ENCODE peak calls at places on chromosomes 2 and 18, in six cellular contexts. One of them, this sample, is unnamed.

GRCh38 chr2:98508690-98509054 is 64.0 kb downstream of the INPP4A start:
- DNase-seq in posterior cingulate gyrus: no peak
- DNase-seq in activated naive CD4-positive, alpha-beta T cell: no peak
- DNase-seq in pulmonary artery endothelial cell: no peak
- DNase-seq in stimulated activated CD4-positive, alpha-beta T cell treated with anti-CD3 and anti-CD28 coated beads, Interleukin-1b, Interleukin-23, amount 100 ng/mL, for 1 hour: peak; percentile 31
- DNase-seq in H4: no peak
- DNase-seq in this sample: no peak

GRCh38 chr2:23399674-23400261 is 14.8 kb downstream of the KLHL29 start:
- DNase-seq in posterior cingulate gyrus: no peak
- DNase-seq in activated naive CD4-positive, alpha-beta T cell: no peak
- DNase-seq in pulmonary artery endothelial cell: no peak
- DNase-seq in stimulated activated CD4-positive, alpha-beta T cell treated with anti-CD3 and anti-CD28 coated beads, Interleukin-1b, Interleukin-23, amount 100 ng/mL, for 1 hour: no peak
- DNase-seq in H4: no peak
- DNase-seq in this sample: no peak

GRCh38 chr2:56239030-56239429 is 55.2 kb downstream of the CCDC85A start:
- DNase-seq in posterior cingulate gyrus: no peak
- DNase-seq in activated naive CD4-positive, alpha-beta T cell: no peak
- DNase-seq in pulmonary artery endothelial cell: no peak
- DNase-seq in stimulated activated CD4-positive, alpha-beta T cell treated with anti-CD3 and anti-CD28 coated beads, Interleukin-1b, Interleukin-23, amount 100 ng/mL, for 1 hour: no peak
- DNase-seq in H4: no peak
- DNase-seq in this sample: no peak

GRCh38 chr18:6222271-6222670 is 192.4 kb downstream of the L3MBTL4 start:
- DNase-seq in posterior cingulate gyrus: no peak
- DNase-seq in activated naive CD4-positive, alpha-beta T cell: no peak
- DNase-seq in pulmonary artery endothelial cell: no peak
- DNase-seq in stimulated activated CD4-positive, alpha-beta T cell treated with anti-CD3 and anti-CD28 coated beads, Interleukin-1b, Interleukin-23, amount 100 ng/mL, for 1 hour: no peak
- DNase-seq in H4: no peak
- DNase-seq in this sample: no peak

GRCh38 chr18:56315363-56315762 is 323.0 kb downstream of the TXNL1 start:
- DNase-seq in posterior cingulate gyrus: no peak
- DNase-seq in activated naive CD4-positive, alpha-beta T cell: no peak
- DNase-seq in pulmonary artery endothelial cell: no peak
- DNase-seq in stimulated activated CD4-positive, alpha-beta T cell treated with anti-CD3 and anti-CD28 coated beads, Interleukin-1b, Interleukin-23, amount 100 ng/mL, for 1 hour: no peak
- DNase-seq in H4: no peak
- DNase-seq in this sample: no peak

GRCh38 chr2:174593574-174594203 is 3.9 kb downstream of the WIPF1 start:
- DNase-seq in posterior cingulate gyrus: no peak
- DNase-seq in activated naive CD4-positive, alpha-beta T cell: peak; percentile 6
- DNase-seq in pulmonary artery endothelial cell: no peak
- DNase-seq in stimulated activated CD4-positive, alpha-beta T cell treated with anti-CD3 and anti-CD28 coated beads, Interleukin-1b, Interleukin-23, amount 100 ng/mL, for 1 hour: no peak
- DNase-seq in H4: peak; percentile 85
- DNase-seq in this sample: peak; percentile 69

GRCh38 chr2:11481426-11481788 is 15.4 kb upstream of the E2F6 start:
- DNase-seq in posterior cingulate gyrus: no peak
- DNase-seq in activated naive CD4-positive, alpha-beta T cell: no peak
- DNase-seq in pulmonary artery endothelial cell: no peak
- DNase-seq in stimulated activated CD4-positive, alpha-beta T cell treated with anti-CD3 and anti-CD28 coated beads, Interleukin-1b, Interleukin-23, amount 100 ng/mL, for 1 hour: no peak
- DNase-seq in H4: no peak
- DNase-seq in this sample: no peak

GRCh38 chr2:239308696-239309397 is 92.0 kb downstream of the HDAC4 start:
- DNase-seq in posterior cingulate gyrus: no peak
- DNase-seq in activated naive CD4-positive, alpha-beta T cell: no peak
- DNase-seq in pulmonary artery endothelial cell: no peak
- DNase-seq in stimulated activated CD4-positive, alpha-beta T cell treated with anti-CD3 and anti-CD28 coated beads, Interleukin-1b, Interleukin-23, amount 100 ng/mL, for 1 hour: no peak
- DNase-seq in H4: no peak
- DNase-seq in this sample: no peak

GRCh38 chr18:36185901-36186460 is 1.3 kb upstream of the MOCOS start:
- DNase-seq in posterior cingulate gyrus: no peak
- DNase-seq in activated naive CD4-positive, alpha-beta T cell: no peak
- DNase-seq in pulmonary artery endothelial cell: no peak
- DNase-seq in stimulated activated CD4-positive, alpha-beta T cell treated with anti-CD3 and anti-CD28 coated beads, Interleukin-1b, Interleukin-23, amount 100 ng/mL, for 1 hour: no peak
- DNase-seq in H4: no peak
- DNase-seq in this sample: no peak

GRCh38 chr2:191020221-191020741 is 6.3 kb upstream of the STAT1 start:
- DNase-seq in posterior cingulate gyrus: peak; percentile 86
- DNase-seq in activated naive CD4-positive, alpha-beta T cell: peak; percentile 76
- DNase-seq in pulmonary artery endothelial cell: peak; percentile 85
- DNase-seq in stimulated activated CD4-positive, alpha-beta T cell treated with anti-CD3 and anti-CD28 coated beads, Interleukin-1b, Interleukin-23, amount 100 ng/mL, for 1 hour: peak; percentile 92
- DNase-seq in H4: peak; percentile 95
- DNase-seq in this sample: no peak

GRCh38 chr2:162025121-162025911 is 48.7 kb downstream of the DPP4 start:
- DNase-seq in posterior cingulate gyrus: no peak
- DNase-seq in activated naive CD4-positive, alpha-beta T cell: no peak
- DNase-seq in pulmonary artery endothelial cell: no peak
- DNase-seq in stimulated activated CD4-positive, alpha-beta T cell treated with anti-CD3 and anti-CD28 coated beads, Interleukin-1b, Interleukin-23, amount 100 ng/mL, for 1 hour: no peak
- DNase-seq in H4: peak; percentile 11
- DNase-seq in this sample: no peak